ENCODE peak calls at places on chromosome 3, in seven cellular contexts. G, X, T, P, Z, U and A are unnamed samples.
A peak's percentile ranks its signal among the peaks of the same experiment; 100 is the strongest.

GRCh38 chr3:171371354-171371753 is 88.9 kb downstream of the TNIK start:
- DNase-seq in G (no peak), X (no peak), Z (no peak), P (no peak), U (no peak), T (no peak), A (no peak)

GRCh38 chr3:57952208-57952631 is 56.0 kb upstream of the FLNB start:
- DNase-seq in U (peak; percentile 34), X (peak; percentile 72), T (no peak), P (no peak), Z (no peak), G (peak; percentile 90), A (peak; percentile 97)

GRCh38 chr3:25117005-25117593 is 311.0 kb upstream of the RARB start:
- DNase-seq in U (no peak), Z (no peak), T (no peak), G (no peak), X (no peak), P (no peak), A (no peak)

GRCh38 chr3:184582583-184582982 is 21.0 kb downstream of the EPHB3 start:
- DNase-seq in U (no peak), X (no peak), G (peak; percentile 36), T (no peak), Z (no peak), P (no peak), A (peak; percentile 66)

GRCh38 chr3:175260145-175260794 is 401.1 kb downstream of the NAALADL2 start:
- DNase-seq in G (peak; percentile 41), Z (no peak), X (no peak), U (no peak), T (no peak), P (no peak), A (peak; percentile 76)

GRCh38 chr3:139521144-139521543 is 18.4 kb downstream of the RBP1 start:
- DNase-seq in X (no peak), T (no peak), U (no peak), G (no peak), Z (no peak), P (no peak), A (no peak)

GRCh38 chr3:75951941-75952340 is 166.6 kb upstream of the ZNF717 start:
- DNase-seq in P (no peak), T (no peak), G (no peak), Z (no peak), X (no peak), U (no peak), A (peak; percentile 70)

GRCh38 chr3:28286595-28286994 is 45.2 kb downstream of the CMC1 start:
- DNase-seq in T (no peak), Z (no peak), X (peak; percentile 19), P (no peak), U (peak; percentile 26), G (peak; percentile 72), A (peak; percentile 41)

GRCh38 chr3:52193059-52193458 is 4.9 kb upstream of the ALAS1 start:
- DNase-seq in X (peak; percentile 75), Z (no peak), T (no peak), U (no peak), G (peak; percentile 61), P (no peak), A (no peak)

GRCh38 chr3:193240436-193240849 is 579 bp upstream of the PLAAT1 start:
- DNase-seq in X (no peak), T (no peak), G (no peak), Z (no peak), U (peak; percentile 55), P (no peak), A (no peak)

GRCh38 chr3:31106204-31106603 is 211.7 kb upstream of the GADL1 start:
- DNase-seq in U (no peak), X (peak; percentile 41), P (no peak), T (no peak), G (peak; percentile 69), Z (no peak), A (peak; percentile 84)

GRCh38 chr3:194959217-194959616 is 273.5 kb downstream of the FAM43A start:
- DNase-seq in X (no peak), P (no peak), U (no peak), Z (no peak), G (no peak), T (peak; percentile 16), A (no peak)

GRCh38 chr3:79405183-79405582 is 362.6 kb downstream of the ROBO1 start:
- DNase-seq in T (no peak), U (no peak), G (no peak), X (no peak), P (no peak), Z (no peak), A (no peak)

GRCh38 chr3:97636465-97636864 is 128.1 kb upstream of the ARL6 start:
- DNase-seq in G (no peak), X (no peak), T (no peak), P (no peak), Z (no peak), U (no peak), A (no peak)

GRCh38 chr3:49899815-49900214 is 3.9 kb downstream of the MST1R start:
- DNase-seq in Z (no peak), X (no peak), U (peak; percentile 58), G (peak; percentile 46), P (no peak), T (no peak), A (no peak)

GRCh38 chr3:50248387-50248786 is 12.4 kb downstream of the GNAI2 start:
- DNase-seq in P (no peak), Z (no peak), X (no peak), T (peak; percentile 62), G (no peak), U (no peak), A (no peak)

GRCh38 chr3:50885491-50885890 is 210.8 kb downstream of the DOCK3 start:
- DNase-seq in U (peak; percentile 4), T (no peak), Z (no peak), X (no peak), P (no peak), G (no peak), A (no peak)

GRCh38 chr3:120470870-120471269 is 20.1 kb upstream of the FSTL1 start:
- DNase-seq in Z (no peak), P (no peak), T (no peak), X (no peak), U (no peak), G (peak; percentile 45), A (no peak)

GRCh38 chr3:114983248-114983647 is 163.8 kb downstream of the ZBTB20 start:
- DNase-seq in T (no peak), P (no peak), U (no peak), X (no peak), G (no peak), Z (no peak), A (no peak)

GRCh38 chr3:190558796-190559195 is 44.9 kb downstream of the IL1RAP start:
- DNase-seq in P (no peak), Z (no peak), G (no peak), X (no peak), U (no peak), T (no peak), A (no peak)

GRCh38 chr3:133830071-133830470 is 24.5 kb downstream of the SRPRB start:
- DNase-seq in T (no peak), G (no peak), U (no peak), P (no peak), X (no peak), Z (no peak), A (no peak)

GRCh38 chr3:165837058-165837525 is at the start of gene BCHE:
- DNase-seq in G (peak; percentile 78), T (no peak), Z (no peak), U (no peak), X (no peak), P (no peak), A (peak; percentile 34)

GRCh38 chr3:23075478-23075877 is 127.6 kb upstream of the UBE2E2 start:
- DNase-seq in P (no peak), Z (no peak), T (no peak), U (no peak), G (peak; percentile 89), X (peak; percentile 20), A (peak; percentile 58)

GRCh38 chr3:117399311-117400068 is 689.9 kb downstream of the TUSC7 start:
- DNase-seq in Z (no peak), U (no peak), P (no peak), G (peak; percentile 30), T (no peak), X (no peak), A (peak; percentile 21)

GRCh38 chr3:70999730-71000129 is 583.8 kb downstream of the FOXP1 start:
- DNase-seq in U (peak; percentile 40), X (no peak), T (no peak), Z (no peak), G (peak; percentile 79), P (no peak), A (peak; percentile 90)

GRCh38 chr3:143348486-143349327 is 229.1 kb downstream of the CHST2 start:
- DNase-seq in U (no peak), T (no peak), P (no peak), X (no peak), G (no peak), Z (no peak), A (no peak)

GRCh38 chr3:54046677-54047214 is 75.6 kb upstream of the CACNA2D3 start:
- DNase-seq in P (no peak), G (peak; percentile 97), U (peak; percentile 55), T (peak; percentile 71), X (no peak), Z (no peak), A (peak; percentile 7)

GRCh38 chr3:43062556-43063040 is 43.3 kb downstream of the POMGNT2 start:
- DNase-seq in U (peak; percentile 44), Z (no peak), P (no peak), X (no peak), T (no peak), G (peak; percentile 63), A (peak; percentile 24)

GRCh38 chr3:54939591-54940300 is 11.9 kb upstream of the LRTM1 start:
- DNase-seq in X (no peak), T (no peak), Z (no peak), G (no peak), P (no peak), U (no peak), A (peak; percentile 36)

GRCh38 chr3:2931265-2931664 is 178.9 kb downstream of the IL5RA start:
- DNase-seq in X (no peak), Z (no peak), U (no peak), P (no peak), T (no peak), G (no peak), A (no peak)